ENCODE peak calls at places on chromosome 10, in ten cellular contexts. K, F, R, I, C, P, W, H, T and X are unnamed samples.
A peak's percentile ranks its signal among the peaks of the same experiment; 100 is the strongest.

GRCh38 chr10:124500767-124501166 is 39.1 kb downstream of the LHPP start:
- DNase-seq in C (no peak), I (no peak), W (no peak), F (no peak), T (no peak), K (no peak), H (no peak), P (no peak), R (no peak), X (no peak)

GRCh38 chr10:2839081-2839725 is 228.1 kb upstream of the PFKP start:
- DNase-seq in T (no peak), F (peak; percentile 64), K (peak; percentile 50), W (no peak), H (peak; percentile 9), C (peak; percentile 49), P (peak; percentile 5), R (peak; percentile 81), I (no peak), X (no peak)

GRCh38 chr10:129774082-129774735 is 189.9 kb downstream of the EBF3 start:
- DNase-seq in K (no peak), I (peak; percentile 16), T (no peak), R (peak; percentile 5), P (no peak), C (no peak), W (no peak), F (no peak), H (no peak), X (peak; percentile 60)

GRCh38 chr10:36574212-36574611 is 551.2 kb upstream of the ANKRD30A start:
- DNase-seq in H (no peak), F (no peak), I (no peak), R (no peak), P (no peak), K (no peak), T (no peak), C (no peak), W (no peak), X (no peak)

GRCh38 chr10:127034224-127034623 is 129.0 kb downstream of the DOCK1 start:
- DNase-seq in C (no peak), R (no peak), K (no peak), P (no peak), I (no peak), T (no peak), H (no peak), W (no peak), F (no peak), X (no peak)

GRCh38 chr10:14459670-14460069 is 128.9 kb upstream of the FRMD4A start:
- DNase-seq in P (no peak), C (no peak), W (no peak), I (no peak), K (no peak), T (no peak), F (no peak), H (no peak), R (no peak), X (no peak)

GRCh38 chr10:86357676-86358075 is 8.9 kb downstream of the GRID1 start:
- DNase-seq in R (no peak), F (peak; percentile 38), H (no peak), I (no peak), P (no peak), C (no peak), T (no peak), K (no peak), W (no peak), X (peak; percentile 26)

GRCh38 chr10:110664483-110665420 is 20.6 kb downstream of the RBM20 start:
- DNase-seq in R (no peak), P (no peak), W (no peak), H (no peak), I (no peak), T (no peak), K (no peak), F (no peak), C (peak; percentile 80), X (no peak)

GRCh38 chr10:30430544-30431298 is 3.3 kb upstream of the MAP3K8 start:
- DNase-seq in K (no peak), R (no peak), T (no peak), W (no peak), F (no peak), C (no peak), H (no peak), P (no peak), I (no peak), X (no peak)

GRCh38 chr10:22437620-22438588 is 92.6 kb downstream of the SPAG6 start:
- DNase-seq in I (peak; percentile 61), C (no peak), P (no peak), R (no peak), F (peak; percentile 74), H (peak; percentile 19), W (no peak), T (no peak), K (no peak), X (peak; percentile 48)

GRCh38 chr10:93224005-93224779 is 150.5 kb downstream of the CYP26A1 start:
- DNase-seq in F (no peak), H (no peak), R (no peak), C (peak; percentile 18), W (no peak), T (no peak), P (no peak), I (no peak), K (no peak), X (no peak)

GRCh38 chr10:117320050-117320665 is 55.1 kb downstream of the PDZD8 start:
- DNase-seq in F (no peak), K (no peak), W (no peak), T (no peak), R (no peak), C (peak; percentile 35), I (no peak), P (peak; percentile 2), H (no peak), X (no peak)

GRCh38 chr10:6062101-6062771 is at the start of gene IL2RA:
- DNase-seq in R (no peak), T (no peak), W (no peak), P (peak; percentile 48), I (peak; percentile 84), C (no peak), K (peak; percentile 58), H (no peak), F (no peak), X (no peak)

GRCh38 chr10:19412531-19412930 is 363.9 kb downstream of the MALRD1 start:
- DNase-seq in K (no peak), I (no peak), C (peak; percentile 18), P (no peak), R (no peak), F (no peak), W (peak; percentile 17), T (no peak), H (no peak), X (no peak)

GRCh38 chr10:115157357-115157756 is 64.2 kb downstream of the ATRNL1 start:
- DNase-seq in T (no peak), W (no peak), F (no peak), H (no peak), R (no peak), I (no peak), P (no peak), C (no peak), K (no peak), X (no peak)

GRCh38 chr10:16777473-16778370 is 39.5 kb downstream of the RSU1 start:
- DNase-seq in P (peak; percentile 36), W (no peak), F (no peak), H (peak; percentile 69), T (peak; percentile 10), C (peak; percentile 52), R (no peak), K (no peak), I (no peak), X (no peak)

GRCh38 chr10:92891885-92892705 is 43.8 kb downstream of the EXOC6 start:
- DNase-seq in I (no peak), H (peak; percentile 14), W (no peak), K (peak; percentile 49), F (peak; percentile 65), T (no peak), R (no peak), P (no peak), C (peak; percentile 95), X (peak; percentile 74)

GRCh38 chr10:42630537-42631134 is 7.7 kb downstream of the ZNF33B start:
- DNase-seq in I (no peak), R (no peak), W (no peak), H (no peak), P (no peak), T (no peak), F (no peak), K (no peak), C (no peak), X (no peak)

GRCh38 chr10:10642741-10643280 is 374.9 kb upstream of the CELF2 start:
- DNase-seq in T (no peak), I (no peak), W (no peak), H (peak; percentile 58), C (no peak), K (peak; percentile 73), R (peak; percentile 11), F (peak; percentile 64), P (no peak), X (peak; percentile 71)

GRCh38 chr10:42998481-42999384 is 78.1 kb upstream of the RET start:
- DNase-seq in C (no peak), P (no peak), W (no peak), H (no peak), I (peak; percentile 31), R (peak; percentile 5), T (no peak), K (no peak), F (no peak), X (peak; percentile 48)

GRCh38 chr10:84172435-84173356 is 905 bp upstream of the GPR15LG start:
- DNase-seq in R (no peak), H (no peak), C (no peak), F (no peak), I (no peak), P (no peak), K (no peak), W (no peak), T (no peak), X (no peak)